ENCODE peak calls at places on chromosomes 16 and 17, in five cellular contexts. One of them, this sample, is unnamed.

GRCh38 chr16:2150418-2151187 is 2.2 kb downstream of the RAB26 start:
- DNase-seq in heart right ventricle: no peak
- DNase-seq in psoas muscle: no peak
- DNase-seq in SJSA1: no peak
- DNase-seq in CD8-positive, alpha-beta memory T cell: no peak
- DNase-seq in this sample: peak; percentile 98

GRCh38 chr17:59415397-59415796 is 83.9 kb downstream of the YPEL2 start:
- DNase-seq in CD8-positive, alpha-beta memory T cell: no peak
- DNase-seq in SJSA1: no peak
- DNase-seq in psoas muscle: no peak
- DNase-seq in heart right ventricle: no peak
- DNase-seq in this sample: no peak

GRCh38 chr17:22300177-22300576 is 607.9 kb downstream of the KCNJ18 start:
- DNase-seq in psoas muscle: no peak
- DNase-seq in SJSA1: no peak
- DNase-seq in CD8-positive, alpha-beta memory T cell: no peak
- DNase-seq in heart right ventricle: no peak
- DNase-seq in this sample: no peak

GRCh38 chr17:17749921-17750320 is 68.7 kb downstream of the RAI1 start:
- DNase-seq in psoas muscle: no peak
- DNase-seq in SJSA1: no peak
- DNase-seq in heart right ventricle: peak; percentile 55
- DNase-seq in CD8-positive, alpha-beta memory T cell: peak; percentile 20
- DNase-seq in this sample: peak; percentile 44

GRCh38 chr16:64539811-64540210 is 582.1 kb downstream of the CDH11 start:
- DNase-seq in SJSA1: no peak
- DNase-seq in psoas muscle: no peak
- DNase-seq in CD8-positive, alpha-beta memory T cell: no peak
- DNase-seq in heart right ventricle: no peak
- DNase-seq in this sample: no peak

GRCh38 chr17:8794636-8795035 is 4.5 kb downstream of the MFSD6L start:
- DNase-seq in psoas muscle: no peak
- DNase-seq in CD8-positive, alpha-beta memory T cell: no peak
- DNase-seq in heart right ventricle: no peak
- DNase-seq in SJSA1: no peak
- DNase-seq in this sample: no peak

GRCh38 chr16:9402293-9402865 is 310.9 kb downstream of the HAPSTR1 start:
- DNase-seq in psoas muscle: no peak
- DNase-seq in heart right ventricle: no peak
- DNase-seq in SJSA1: no peak
- DNase-seq in CD8-positive, alpha-beta memory T cell: no peak
- DNase-seq in this sample: no peak

GRCh38 chr16:4859190-4859899 is 12.1 kb downstream of the UBN1 start:
- DNase-seq in SJSA1: no peak
- DNase-seq in psoas muscle: no peak
- DNase-seq in heart right ventricle: no peak
- DNase-seq in CD8-positive, alpha-beta memory T cell: no peak
- DNase-seq in this sample: no peak

GRCh38 chr16:49557070-49557446 is 183.5 kb downstream of the C16orf78 start:
- DNase-seq in SJSA1: no peak
- DNase-seq in CD8-positive, alpha-beta memory T cell: no peak
- DNase-seq in heart right ventricle: no peak
- DNase-seq in psoas muscle: no peak
- DNase-seq in this sample: peak; percentile 85

GRCh38 chr16:48206594-48207242 is 37.4 kb upstream of the LONP2 start:
- DNase-seq in psoas muscle: no peak
- DNase-seq in heart right ventricle: no peak
- DNase-seq in CD8-positive, alpha-beta memory T cell: no peak
- DNase-seq in SJSA1: no peak
- DNase-seq in this sample: no peak

GRCh38 chr16:85354623-85355514 is 242.6 kb upstream of the CIBAR2 start:
- DNase-seq in heart right ventricle: no peak
- DNase-seq in psoas muscle: no peak
- DNase-seq in SJSA1: peak; percentile 63
- DNase-seq in CD8-positive, alpha-beta memory T cell: no peak
- DNase-seq in this sample: peak; percentile 93

DNA sequence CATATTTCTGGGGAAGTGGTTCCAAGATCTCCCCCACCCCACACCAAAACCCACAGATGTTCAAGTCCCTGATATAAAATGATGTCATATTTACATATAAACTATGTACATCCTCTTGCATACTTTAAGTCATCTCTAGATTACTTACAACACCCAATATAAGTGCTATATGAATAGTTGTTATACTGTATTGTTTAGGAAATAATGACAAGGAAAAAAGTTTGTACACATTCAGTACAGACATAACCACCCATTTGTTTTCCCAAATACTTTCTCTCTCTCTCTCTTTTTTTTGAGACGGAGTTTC is 11.5 kb downstream of the CFDP1 start:
- DNase-seq in heart right ventricle: no peak
- DNase-seq in SJSA1: no peak
- DNase-seq in CD8-positive, alpha-beta memory T cell: no peak
- DNase-seq in psoas muscle: no peak
- DNase-seq in this sample: no peak
- H3K27ac ChIP-seq in heart right ventricle: no peak overlapping the region
- H3K27ac ChIP-seq in SJSA1: no peak overlapping the region
- H3K27ac ChIP-seq in CD8-positive, alpha-beta memory T cell: no peak overlapping the region
- H3K27ac ChIP-seq in psoas muscle: no peak overlapping the region
- H3K27ac ChIP-seq in this sample: no peak overlapping the region

DNA sequence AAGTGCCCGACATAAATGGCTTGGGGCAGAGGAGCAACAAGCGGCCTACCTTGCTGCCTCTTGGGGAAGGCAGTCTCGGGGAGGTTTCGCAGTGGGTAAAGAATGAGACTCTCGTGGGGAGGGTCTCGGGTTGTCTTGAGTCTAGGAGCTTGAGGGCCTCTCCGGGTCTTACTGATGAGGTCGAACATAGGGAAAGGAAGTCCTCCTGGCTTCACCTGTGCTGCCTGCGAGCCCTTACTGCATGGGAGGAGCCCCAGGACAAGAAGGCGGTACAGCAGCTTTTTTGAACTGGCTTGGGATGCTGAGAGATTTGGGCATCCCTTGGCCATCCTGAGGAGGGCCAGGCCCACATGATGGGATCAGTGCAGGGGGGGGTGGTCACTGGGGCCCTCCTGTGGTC is 71.4 kb downstream of the SPECC1 start:
- DNase-seq in psoas muscle: no peak
- DNase-seq in CD8-positive, alpha-beta memory T cell: no peak
- DNase-seq in heart right ventricle: no peak
- DNase-seq in SJSA1: no peak
- DNase-seq in this sample: no peak
- H3K27ac ChIP-seq in psoas muscle: no peak overlapping the region
- H3K27ac ChIP-seq in CD8-positive, alpha-beta memory T cell: no peak overlapping the region
- H3K27ac ChIP-seq in heart right ventricle: no peak overlapping the region
- H3K27ac ChIP-seq in SJSA1: no peak overlapping the region
- H3K27ac ChIP-seq in this sample: no peak overlapping the region

GRCh38 chr17:47709594-47709993 is 15.6 kb downstream of the TBKBP1 start:
- DNase-seq in psoas muscle: no peak
- DNase-seq in SJSA1: no peak
- DNase-seq in CD8-positive, alpha-beta memory T cell: no peak
- DNase-seq in heart right ventricle: no peak
- DNase-seq in this sample: no peak

GRCh38 chr17:47707056-47707791 is 13.3 kb downstream of the TBKBP1 start:
- DNase-seq in heart right ventricle: no peak
- DNase-seq in CD8-positive, alpha-beta memory T cell: no peak
- DNase-seq in psoas muscle: no peak
- DNase-seq in SJSA1: no peak
- DNase-seq in this sample: no peak

GRCh38 chr17:47707884-47708283 is 13.9 kb downstream of the TBKBP1 start:
- DNase-seq in CD8-positive, alpha-beta memory T cell: no peak
- DNase-seq in heart right ventricle: no peak
- DNase-seq in psoas muscle: no peak
- DNase-seq in SJSA1: no peak
- DNase-seq in this sample: no peak

GRCh38 chr17:47708312-47708863 is 14.4 kb downstream of the TBKBP1 start:
- DNase-seq in heart right ventricle: no peak
- DNase-seq in CD8-positive, alpha-beta memory T cell: no peak
- DNase-seq in SJSA1: no peak
- DNase-seq in psoas muscle: no peak
- DNase-seq in this sample: no peak

DNA sequence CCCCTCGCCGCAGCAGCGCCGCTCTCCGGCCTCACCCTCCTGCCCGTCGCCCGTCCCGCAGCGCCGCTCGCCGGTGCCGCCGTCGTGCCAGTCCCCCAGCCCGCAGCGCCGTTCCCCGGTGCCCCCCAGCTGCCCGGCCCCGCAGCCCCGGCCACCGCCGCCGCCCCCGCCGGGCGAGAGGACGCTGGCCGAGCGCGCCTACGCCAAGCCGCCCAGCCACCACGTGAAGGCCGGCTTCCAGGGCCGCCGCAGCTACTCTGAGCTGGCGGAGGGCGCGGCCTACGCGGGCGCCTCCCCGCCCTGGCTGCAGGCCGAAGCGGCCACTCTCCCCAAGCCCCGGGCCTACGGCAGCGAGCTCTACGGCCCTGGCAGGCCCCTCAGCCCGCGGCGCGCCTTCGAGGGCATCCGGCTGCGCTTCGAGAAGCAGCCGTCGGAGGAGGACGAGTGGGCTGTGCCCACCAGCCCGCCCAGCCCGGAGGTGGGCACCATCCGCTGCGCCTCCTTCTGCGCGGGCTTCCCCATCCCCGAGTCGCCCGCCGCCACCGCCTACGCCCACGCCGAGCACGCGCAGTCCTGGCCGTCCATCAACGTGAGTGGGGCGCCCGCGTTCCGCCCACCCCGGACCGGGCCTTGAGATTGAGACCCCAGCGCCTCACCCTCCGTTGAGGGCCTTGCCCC is 15.0 kb downstream of the TBKBP1 start:
- DNase-seq in CD8-positive, alpha-beta memory T cell: no peak
- DNase-seq in SJSA1: no peak
- DNase-seq in heart right ventricle: no peak
- DNase-seq in psoas muscle: no peak
- DNase-seq in this sample: no peak
- H3K27ac ChIP-seq in CD8-positive, alpha-beta memory T cell: no peak overlapping the region
- H3K27ac ChIP-seq in SJSA1: no peak overlapping the region
- H3K27ac ChIP-seq in heart right ventricle: no peak overlapping the region
- H3K27ac ChIP-seq in psoas muscle: no peak overlapping the region
- H3K27ac ChIP-seq in this sample: no peak overlapping the region

GRCh38 chr17:77408284-77408683 is 267.5 kb downstream of the SEC14L1 start:
- DNase-seq in CD8-positive, alpha-beta memory T cell: no peak
- DNase-seq in SJSA1: no peak
- DNase-seq in heart right ventricle: no peak
- DNase-seq in psoas muscle: no peak
- DNase-seq in this sample: no peak
- H3K27ac ChIP-seq in CD8-positive, alpha-beta memory T cell: no peak overlapping the region
- H3K27ac ChIP-seq in SJSA1: no peak overlapping the region
- H3K27ac ChIP-seq in heart right ventricle: peak overlapping the region; percentile 53
- H3K27ac ChIP-seq in psoas muscle: peak overlapping the region; percentile 65
- H3K27ac ChIP-seq in this sample: no peak overlapping the region

GRCh38 chr16:16059895-16060590 is 110.6 kb downstream of the ABCC1 start:
- DNase-seq in CD8-positive, alpha-beta memory T cell: no peak
- DNase-seq in heart right ventricle: no peak
- DNase-seq in psoas muscle: peak; percentile 89
- DNase-seq in SJSA1: no peak
- DNase-seq in this sample: no peak
- H3K27ac ChIP-seq in CD8-positive, alpha-beta memory T cell: no peak overlapping the region
- H3K27ac ChIP-seq in heart right ventricle: no peak overlapping the region
- H3K27ac ChIP-seq in psoas muscle: peak overlapping the region; percentile 80
- H3K27ac ChIP-seq in SJSA1: no peak overlapping the region
- H3K27ac ChIP-seq in this sample: no peak overlapping the region

DNA sequence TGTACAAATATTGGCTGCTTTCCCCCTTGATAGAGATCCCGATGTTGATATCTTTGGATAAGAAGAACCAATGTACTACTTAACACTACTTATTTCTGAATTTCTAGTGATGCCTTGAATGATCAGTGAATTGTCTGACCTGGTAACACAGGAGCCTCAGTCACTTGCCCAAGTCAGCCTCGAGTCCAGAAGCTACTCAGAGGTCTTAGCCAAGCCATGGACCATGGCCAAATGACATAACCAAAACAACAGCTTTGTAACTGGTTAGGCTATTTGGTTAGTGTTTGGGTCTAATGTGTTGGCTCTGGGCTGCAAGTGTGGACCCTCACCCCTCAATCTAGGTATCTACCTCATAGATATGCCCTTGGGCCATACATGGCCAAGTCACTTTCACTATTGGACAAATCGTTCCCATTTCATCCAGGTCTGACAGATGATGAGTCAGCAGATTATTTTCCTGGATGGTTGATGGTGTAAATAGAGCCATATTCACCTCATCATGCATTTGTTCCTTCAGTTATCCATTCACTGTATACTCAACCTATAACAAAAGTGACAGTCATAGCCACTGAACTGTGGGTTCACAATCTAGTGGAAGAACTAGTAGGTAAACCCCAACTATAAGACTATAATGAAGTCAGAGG is 3.5 kb downstream of the RBFOX1 start:
- DNase-seq in SJSA1: no peak
- DNase-seq in psoas muscle: no peak
- DNase-seq in heart right ventricle: no peak
- DNase-seq in CD8-positive, alpha-beta memory T cell: no peak
- DNase-seq in this sample: no peak
- H3K27ac ChIP-seq in SJSA1: no peak overlapping the region
- H3K27ac ChIP-seq in psoas muscle: peak overlapping the region; percentile 98
- H3K27ac ChIP-seq in heart right ventricle: no peak overlapping the region
- H3K27ac ChIP-seq in CD8-positive, alpha-beta memory T cell: no peak overlapping the region
- H3K27ac ChIP-seq in this sample: no peak overlapping the region

GRCh38 chr16:73173396-73173795 is 125.5 kb upstream of the ZFHX3 start:
- DNase-seq in heart right ventricle: peak; percentile 38
- DNase-seq in SJSA1: no peak
- DNase-seq in CD8-positive, alpha-beta memory T cell: no peak
- DNase-seq in psoas muscle: no peak
- DNase-seq in this sample: no peak
- H3K27ac ChIP-seq in heart right ventricle: peak overlapping the region; percentile 80
- H3K27ac ChIP-seq in SJSA1: no peak overlapping the region
- H3K27ac ChIP-seq in CD8-positive, alpha-beta memory T cell: no peak overlapping the region
- H3K27ac ChIP-seq in psoas muscle: peak overlapping the region; percentile 23
- H3K27ac ChIP-seq in this sample: no peak overlapping the region

DNA sequence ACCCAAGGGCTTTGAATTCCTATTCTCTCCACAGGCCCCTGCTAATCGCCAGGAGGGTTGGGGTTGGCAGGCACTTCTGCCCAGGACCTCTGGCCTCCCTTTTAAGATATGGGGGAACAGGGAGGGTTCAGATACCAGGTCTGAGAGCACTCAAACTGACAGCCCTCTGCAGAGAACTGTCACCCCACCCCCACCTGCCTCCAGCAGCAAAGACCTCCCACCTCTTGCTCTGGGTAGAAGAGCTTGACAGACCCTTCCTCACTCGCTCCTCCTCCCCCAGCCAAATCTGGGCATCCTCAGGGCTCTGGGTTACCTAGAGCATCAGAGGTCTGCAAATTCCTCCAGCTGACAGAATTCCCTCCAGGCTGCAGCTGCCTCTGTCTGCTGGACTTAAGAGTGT is 11.7 kb downstream of the CDH3 start:
- DNase-seq in SJSA1: no peak
- DNase-seq in heart right ventricle: no peak
- DNase-seq in CD8-positive, alpha-beta memory T cell: no peak
- DNase-seq in psoas muscle: no peak
- DNase-seq in this sample: no peak
- H3K27ac ChIP-seq in SJSA1: no peak overlapping the region
- H3K27ac ChIP-seq in heart right ventricle: no peak overlapping the region
- H3K27ac ChIP-seq in CD8-positive, alpha-beta memory T cell: no peak overlapping the region
- H3K27ac ChIP-seq in psoas muscle: no peak overlapping the region
- H3K27ac ChIP-seq in this sample: no peak overlapping the region